ENCODE peak calls at places on chromosome 19, in six cellular contexts. E is left ventricle myocardium inferior, T is tibial artery, Z is psoas muscle, H is ovary, D is SK-N-SH. Y is an unnamed sample.

GRCh38 chr19:29404015-29404414 is 121.8 kb upstream of the VSTM2B start:
- DNase-seq in E (no peak), T (no peak), Z (no peak), H (no peak), D (no peak), Y (no peak)

GRCh38 chr19:29806098-29806866 is 5.5 kb upstream of the CCNE1 start:
- DNase-seq in E (peak; percentile 67), T (no peak), Z (peak; percentile 45), H (no peak), D (peak; percentile 67), Y (peak; percentile 81)

GRCh38 chr19:6108721-6109633 is 1.3 kb downstream of the RFX2 start:
- DNase-seq in E (peak; percentile 63), T (peak; percentile 75), Z (peak; percentile 65), H (peak; percentile 72), D (peak; percentile 61), Y (peak; percentile 86)

GRCh38 chr19:43462383-43462782 is 3.0 kb downstream of the LYPD3 start:
- DNase-seq in E (no peak), T (no peak), Z (no peak), H (no peak), D (no peak), Y (no peak)

GRCh38 chr19:37691881-37692504 is 27.6 kb downstream of the ZNF607 start:
- DNase-seq in E (peak; percentile 88), T (peak; percentile 78), Z (peak; percentile 85), H (peak; percentile 84), D (peak; percentile 89), Y (peak; percentile 91)

GRCh38 chr19:47247308-47247990 is 8.9 kb upstream of the CCDC9 start:
- DNase-seq in E (peak; percentile 84), T (peak; percentile 68), Z (peak; percentile 86), H (no peak), D (peak; percentile 74), Y (peak; percentile 86)

GRCh38 chr19:47446534-47447469 is 24.9 kb downstream of the SLC8A2 start:
- DNase-seq in E (no peak), T (no peak), Z (no peak), H (no peak), D (peak; percentile 90), Y (no peak)

GRCh38 chr19:29487432-29487831 is 38.4 kb upstream of the VSTM2B start:
- DNase-seq in E (no peak), T (no peak), Z (no peak), H (no peak), D (no peak), Y (peak; percentile 20)

GRCh38 chr19:17347361-17347760 is 10.0 kb downstream of the GTPBP3 start:
- DNase-seq in E (no peak), T (no peak), Z (peak; percentile 47), H (no peak), D (no peak), Y (peak; percentile 83)

GRCh38 chr19:18386543-18387251 is 739 bp downstream of the GDF15 start:
- DNase-seq in E (no peak), T (peak; percentile 67), Z (no peak), H (no peak), D (no peak), Y (no peak)

GRCh38 chr19:48194041-48194871 is 23.8 kb downstream of the ZSWIM9 start:
- DNase-seq in E (no peak), T (no peak), Z (no peak), H (no peak), D (peak; percentile 34), Y (no peak)

GRCh38 chr19:13633109-13633508 is 126.8 kb upstream of the CACNA1A start:
- DNase-seq in E (no peak), T (no peak), Z (no peak), H (no peak), D (no peak), Y (no peak)

GRCh38 chr19:28567834-28568233 is 645.1 kb downstream of the UQCRFS1 start:
- DNase-seq in E (no peak), T (no peak), Z (no peak), H (no peak), D (no peak), Y (no peak)

GRCh38 chr19:43464089-43464775 is 1.2 kb downstream of the LYPD3 start:
- DNase-seq in E (peak; percentile 78), T (peak; percentile 83), Z (peak; percentile 74), H (peak; percentile 81), D (peak; percentile 87), Y (peak; percentile 89)

GRCh38 chr19:17289489-17289888 is 7.8 kb downstream of the ANKLE1 start:
- DNase-seq in E (peak; percentile 80), T (no peak), Z (peak; percentile 75), H (peak; percentile 60), D (peak; percentile 96), Y (peak; percentile 92)

GRCh38 chr19:14118165-14119051 is 846 bp upstream of the PRKACA start:
- DNase-seq in E (peak; percentile 77), T (peak; percentile 96), Z (peak; percentile 93), H (peak; percentile 81), D (peak; percentile 42), Y (peak; percentile 89)

GRCh38 chr19:15424121-15424520 is 5.3 kb upstream of the AKAP8L start:
- DNase-seq in E (no peak), T (no peak), Z (no peak), H (no peak), D (no peak), Y (no peak)

GRCh38 chr19:17761148-17761547 is 9.9 kb downstream of the FCHO1 start:
- DNase-seq in E (no peak), T (no peak), Z (no peak), H (no peak), D (no peak), Y (no peak)

GRCh38 chr19:35790981-35791813 is 15.8 kb downstream of the ARHGAP33 start:
- DNase-seq in E (no peak), T (no peak), Z (no peak), H (no peak), D (no peak), Y (no peak)

GRCh38 chr19:20928371-20928770 is 5.3 kb downstream of the ZNF85 start:
- DNase-seq in E (no peak), T (no peak), Z (no peak), H (no peak), D (no peak), Y (no peak)

GRCh38 chr19:40357655-40358054 is 9.2 kb downstream of the PLD3 start:
- DNase-seq in E (no peak), T (no peak), Z (no peak), H (no peak), D (no peak), Y (no peak)

DNA sequence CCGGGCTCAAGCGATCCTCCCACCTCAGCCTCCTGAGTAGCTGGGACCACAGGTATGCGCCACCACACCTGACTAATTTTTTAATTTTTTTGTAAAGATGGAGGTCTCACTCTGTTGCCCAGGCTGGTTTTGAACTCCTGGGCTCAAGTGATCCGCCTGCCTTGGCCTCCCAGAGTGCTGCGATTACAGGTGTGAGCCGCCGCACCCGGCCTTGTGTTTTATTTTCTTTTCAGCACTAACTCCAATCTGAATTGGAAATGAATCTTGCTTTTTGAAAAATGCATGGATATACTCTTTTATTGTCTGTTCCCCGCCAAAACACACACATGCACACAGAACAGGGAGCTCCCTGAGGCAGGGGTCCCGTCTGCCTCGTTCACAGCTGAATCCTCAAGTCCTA is 1.3 kb upstream of the ISOC2 start:
- DNase-seq in E (no peak), T (no peak), Z (no peak), H (no peak), D (no peak), Y (no peak)
- H3K4me3 ChIP-seq in E (peak overlapping the region; percentile 81), T (no peak overlapping the region), Z (peak overlapping the region; percentile 98), H (no peak overlapping the region), D (no peak overlapping the region), Y (no peak overlapping the region)

DNA sequence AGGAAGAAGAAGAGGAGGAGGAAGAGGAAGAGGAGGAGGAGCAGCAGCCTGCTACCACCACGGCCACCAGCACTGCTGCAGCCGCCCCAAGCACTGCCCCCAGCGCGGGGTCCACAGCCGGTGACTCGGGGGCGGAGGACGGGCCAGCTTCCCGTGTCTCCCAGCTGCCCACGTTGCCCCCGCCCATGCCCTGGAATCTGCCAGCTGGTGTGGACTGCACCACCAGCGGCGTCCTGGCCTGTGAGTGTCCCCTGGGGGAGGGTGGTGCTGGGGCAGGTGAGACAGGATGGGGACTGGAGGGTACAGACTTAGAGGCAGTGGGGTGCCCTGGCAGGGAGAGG is 11.4 kb downstream of the SCAF1 start:
- DNase-seq in E (no peak), T (no peak), Z (no peak), H (no peak), D (no peak), Y (no peak)
- H3K36me3 ChIP-seq in E (peaks cover 93% of the 10 kb centered on the region), T (peaks cover 72% of the 10 kb centered on the region), Z (peaks cover 9% of the 10 kb centered on the region), H (no peaks in the 10 kb centered on the region), D (peaks cover 70% of the 10 kb centered on the region), Y (no peaks in the 10 kb centered on the region)

DNA sequence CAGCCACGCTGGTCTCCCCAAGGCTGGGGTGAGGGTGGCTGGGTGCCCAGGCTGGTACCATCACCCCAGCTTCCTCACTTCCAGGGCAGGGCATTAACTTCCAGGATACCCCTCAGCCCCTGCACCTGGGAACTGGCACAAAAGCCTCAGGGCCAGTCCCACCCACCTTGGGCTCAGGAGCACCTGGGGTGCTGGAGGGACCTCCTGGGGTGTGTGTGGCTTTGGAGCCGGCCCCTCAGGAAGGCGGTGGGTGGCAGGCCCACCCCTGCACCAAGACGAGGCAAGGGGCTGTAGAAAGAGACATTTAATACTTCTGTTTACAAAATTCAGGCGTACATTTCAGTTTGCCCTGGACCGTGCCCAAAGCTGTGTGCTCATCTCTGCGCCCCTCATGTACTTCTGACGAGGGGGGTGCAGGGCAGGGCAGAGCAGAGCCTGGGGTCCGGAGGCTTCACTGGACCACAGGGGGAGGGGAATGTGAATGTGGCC is 16.8 kb downstream of the MPND start:
- DNase-seq in E (no peak), T (no peak), Z (no peak), H (no peak), D (no peak), Y (no peak)
- H3K4me1 ChIP-seq in E (no peaks in the 10 kb centered on the region), T (no peaks in the 10 kb centered on the region), Z (no peaks in the 10 kb centered on the region), H (peaks cover 25% of the 10 kb centered on the region), D (no peaks in the 10 kb centered on the region), Y (no peaks in the 10 kb centered on the region)

GRCh38 chr19:1153891-1154730 is 20.0 kb downstream of the SBNO2 start:
- DNase-seq in E (no peak), T (no peak), Z (no peak), H (peak; percentile 26), D (no peak), Y (no peak)

GRCh38 chr19:1156305-1156801 is 17.7 kb downstream of the SBNO2 start:
- DNase-seq in E (no peak), T (no peak), Z (no peak), H (peak; percentile 28), D (no peak), Y (no peak)

GRCh38 chr19:1155352-1156304 is 18.4 kb downstream of the SBNO2 start:
- DNase-seq in E (no peak), T (no peak), Z (no peak), H (peak; percentile 17), D (no peak), Y (no peak)

GRCh38 chr19:1156830-1157615 is 17.0 kb downstream of the SBNO2 start:
- DNase-seq in E (no peak), T (no peak), Z (no peak), H (no peak), D (no peak), Y (no peak)

DNA sequence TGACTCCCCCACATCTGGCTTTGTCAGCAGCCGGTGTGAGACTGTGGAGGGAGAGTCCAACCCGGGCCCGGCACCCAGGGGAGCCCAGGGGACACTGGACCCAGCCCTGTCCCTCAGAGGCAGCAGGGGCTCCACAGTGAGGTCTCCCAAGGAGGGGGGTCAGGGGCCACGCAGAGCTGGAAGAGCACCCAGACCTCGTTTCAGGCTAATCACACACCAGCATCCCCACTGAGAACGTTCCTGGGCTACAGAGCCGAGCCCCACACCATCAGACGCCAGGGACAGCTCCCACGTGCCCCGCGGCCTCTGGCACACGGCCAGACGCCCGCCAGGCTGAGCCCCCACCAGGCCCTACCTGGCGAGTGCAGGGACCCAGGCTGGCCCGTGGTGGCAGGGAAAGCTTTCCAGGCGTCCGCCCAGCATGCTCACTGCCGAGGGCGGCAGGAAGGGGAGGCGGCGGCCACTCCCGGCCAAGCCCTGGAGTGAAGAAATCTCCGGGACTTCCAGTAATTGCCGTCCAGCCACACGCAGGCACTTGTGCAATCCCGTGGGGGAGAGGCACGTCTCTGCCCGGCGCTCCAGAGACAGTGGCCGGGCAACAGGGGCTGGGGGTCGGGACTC is 19.2 kb downstream of the SBNO2 start:
- DNase-seq in E (peak; percentile 88), T (peak; percentile 92), Z (peak; percentile 95), H (peak; percentile 82), D (peak; percentile 86), Y (peak; percentile 95)
- H3K4me3 ChIP-seq in E (peak overlapping the region; percentile 55), T (peak overlapping the region; percentile 1), Z (peak overlapping the region; percentile 52), H (peak overlapping the region; percentile 31), D (no peak overlapping the region), Y (no peak overlapping the region)

Y was measured in aorta.